ENCODE peak calls at places on chromosome 9, in eight cellular contexts. S, C, O, E, N, Q, X and F are unnamed samples. For H3K9me3, the result is how much of the 10 kb centered on the place peaks cover.

GRCh38 chr9:137417161-137418021 is 5.6 kb downstream of the EXD3 start:
- DNase-seq in S (no peak), C (no peak), O (peak), E (no peak), N (no peak), Q (no peak), X (no peak), F (no peak)

GRCh38 chr9:82466616-82467251 is 478.2 kb downstream of the SPATA31D1 start:
- DNase-seq in S (no peak), C (no peak), O (no peak), E (peak), N (no peak), Q (no peak), X (peak), F (no peak)

GRCh38 chr9:87701931-87702421 is 23.9 kb upstream of the CTSL start:
- DNase-seq in S (no peak), C (no peak), O (no peak), E (no peak), N (no peak), Q (no peak), X (peak), F (no peak)

GRCh38 chr9:129037767-129038098 is 1.3 kb downstream of the MIGA2 start:
- DNase-seq in S (no peak), C (no peak), O (no peak), E (no peak), N (no peak), Q (no peak), X (no peak), F (no peak)

GRCh38 chr9:137880976-137881530 is 3.5 kb downstream of the CACNA1B start:
- DNase-seq in S (no peak), C (no peak), O (no peak), E (no peak), N (no peak), Q (no peak), X (no peak), F (no peak)

GRCh38 chr9:116073826-116074225 is 79.8 kb upstream of the PAPPA start:
- DNase-seq in S (no peak), C (no peak), O (no peak), E (no peak), N (no peak), Q (no peak), X (peak), F (peak)

GRCh38 chr9:92944921-92945320 is 2.4 kb upstream of the FGD3 start:
- DNase-seq in S (no peak), C (no peak), O (no peak), E (no peak), N (no peak), Q (peak), X (no peak), F (peak)

GRCh38 chr9:137456864-137457405 is 2.2 kb downstream of the NSMF start:
- DNase-seq in S (no peak), C (peak), O (peak), E (peak), N (no peak), Q (no peak), X (no peak), F (no peak)

GRCh38 chr9:3571500-3571899 is 45.7 kb upstream of the RFX3 start:
- DNase-seq in S (no peak), C (no peak), O (no peak), E (no peak), N (no peak), Q (no peak), X (no peak), F (no peak)

GRCh38 chr9:34380511-34381315 is 4.0 kb upstream of the MYORG start:
- DNase-seq in S (peak), C (peak), O (peak), E (peak), N (no peak), Q (peak), X (peak), F (no peak)

GRCh38 chr9:94819161-94819677 is 92.7 kb downstream of the AOPEP start:
- DNase-seq in S (no peak), C (no peak), O (no peak), E (no peak), N (no peak), Q (no peak), X (peak), F (no peak)

GRCh38 chr9:33445389-33445881 is 2.0 kb downstream of the AQP3 start:
- DNase-seq in S (no peak), C (no peak), O (no peak), E (no peak), N (no peak), Q (no peak), X (no peak), F (peak)

GRCh38 chr9:137457406-137458193 is 1.5 kb downstream of the NSMF start:
- DNase-seq in S (no peak), C (peak), O (peak), E (peak), N (no peak), Q (peak), X (no peak), F (no peak)

GRCh38 chr9:93132287-93132927 is 1.6 kb downstream of the NINJ1 start:
- DNase-seq in S (peak), C (peak), O (peak), E (peak), N (no peak), Q (peak), X (no peak), F (peak)

GRCh38 chr9:114388764-114389375 is 1.1 kb upstream of the AKNA start:
- DNase-seq in S (no peak), C (no peak), O (no peak), E (no peak), N (no peak), Q (no peak), X (no peak), F (no peak)

GRCh38 chr9:37395663-37396062 is 26.8 kb upstream of the GRHPR start:
- DNase-seq in S (no peak), C (no peak), O (no peak), E (no peak), N (no peak), Q (no peak), X (no peak), F (no peak)

DNA sequence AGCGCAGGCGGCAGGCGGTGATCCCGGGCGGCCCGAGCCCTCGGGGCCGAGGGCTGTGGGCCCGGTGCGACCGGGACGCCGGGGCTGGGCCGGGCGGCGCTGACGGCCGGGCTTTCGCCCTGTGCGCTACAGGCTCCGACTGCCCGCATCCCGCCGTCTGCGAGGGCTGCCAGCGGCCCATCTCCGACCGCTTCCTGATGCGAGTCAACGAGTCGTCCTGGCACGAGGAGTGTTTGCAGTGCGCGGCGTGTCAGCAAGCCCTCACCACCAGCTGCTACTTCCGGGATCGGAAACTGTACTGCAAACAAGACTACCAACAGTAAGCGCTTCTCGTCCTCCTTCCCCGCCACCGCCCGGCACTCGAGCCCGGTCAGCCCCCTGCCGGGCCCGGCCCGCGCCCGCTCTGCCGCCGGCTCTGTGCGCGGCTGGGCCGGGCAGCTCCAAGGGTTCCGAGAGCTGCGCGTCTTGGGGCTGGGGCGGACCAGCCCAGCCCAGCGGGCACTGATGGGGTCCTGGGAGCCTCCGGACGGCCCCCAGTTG is 1.6 kb downstream of the LMX1B start:
- DNase-seq in S (no peak), C (no peak), O (no peak), E (peak), N (no peak), Q (no peak), X (no peak), F (peak)
- H3K4me3 ChIP-seq in S (no peak), C (peak), O (no peak), E (no peak), N (no peak), Q (peak), X (no peak), F (peak)

GRCh38 chr9:113042884-113043657 is 13.5 kb downstream of the ZFP37 start:
- DNase-seq in S (no peak), C (no peak), O (no peak), E (no peak), N (no peak), Q (no peak), X (peak), F (no peak)
- H3K9me3 ChIP-seq in S (under half), C (under half), O (under half), E (half or more), N (half or more), Q (half or more), X (half or more), F (half or more)

DNA sequence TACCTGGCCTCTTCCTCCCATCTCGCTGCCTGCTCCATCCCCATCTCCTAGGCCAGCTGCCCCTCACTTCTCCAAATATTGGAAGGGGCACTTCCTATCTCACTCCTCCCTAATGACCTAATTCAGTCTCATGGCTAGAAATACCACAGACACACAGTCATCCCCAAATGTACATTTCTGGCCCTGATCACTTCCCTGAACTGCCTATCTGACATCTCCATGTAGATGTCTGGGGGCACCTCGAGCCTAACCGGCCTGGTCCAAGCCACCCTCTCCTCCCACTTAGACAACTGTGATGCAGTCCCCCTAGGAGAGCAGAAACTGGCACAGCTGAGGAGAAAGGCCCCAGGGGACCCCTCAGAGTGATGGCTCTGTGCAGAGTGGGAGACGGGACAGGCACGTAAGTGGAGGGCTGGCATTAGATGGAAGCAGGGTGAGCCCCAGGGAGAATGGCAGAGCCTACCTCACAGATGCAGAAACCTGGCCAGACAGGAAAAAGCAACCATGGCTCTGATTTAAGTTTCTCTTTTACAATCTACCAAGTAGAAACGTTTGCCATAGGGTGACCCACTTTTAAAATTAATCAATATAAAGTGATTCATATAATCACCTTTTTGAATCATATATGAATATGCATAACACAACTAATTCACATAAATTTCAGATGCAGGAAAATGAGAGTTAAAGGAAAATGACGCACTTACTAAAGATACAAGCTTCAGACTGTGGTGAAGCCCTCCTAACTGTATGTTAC is 22.1 kb downstream of the CAMSAP1 start:
- DNase-seq in S (no peak), C (no peak), O (no peak), E (no peak), N (no peak), Q (no peak), X (no peak), F (no peak)
- H3K4me3 ChIP-seq in S (no peak), C (no peak), O (no peak), E (no peak), N (no peak), Q (no peak), X (no peak), F (no peak)

GRCh38 chr9:89791754-89792153 is 186.9 kb downstream of the GADD45G start:
- DNase-seq in S (no peak), C (no peak), O (no peak), E (no peak), N (no peak), Q (no peak), X (peak), F (no peak)
- H3K9me3 ChIP-seq in S (under half), C (under half), O (under half), E (under half), N (under half), Q (under half), X (under half), F (under half)

DNA sequence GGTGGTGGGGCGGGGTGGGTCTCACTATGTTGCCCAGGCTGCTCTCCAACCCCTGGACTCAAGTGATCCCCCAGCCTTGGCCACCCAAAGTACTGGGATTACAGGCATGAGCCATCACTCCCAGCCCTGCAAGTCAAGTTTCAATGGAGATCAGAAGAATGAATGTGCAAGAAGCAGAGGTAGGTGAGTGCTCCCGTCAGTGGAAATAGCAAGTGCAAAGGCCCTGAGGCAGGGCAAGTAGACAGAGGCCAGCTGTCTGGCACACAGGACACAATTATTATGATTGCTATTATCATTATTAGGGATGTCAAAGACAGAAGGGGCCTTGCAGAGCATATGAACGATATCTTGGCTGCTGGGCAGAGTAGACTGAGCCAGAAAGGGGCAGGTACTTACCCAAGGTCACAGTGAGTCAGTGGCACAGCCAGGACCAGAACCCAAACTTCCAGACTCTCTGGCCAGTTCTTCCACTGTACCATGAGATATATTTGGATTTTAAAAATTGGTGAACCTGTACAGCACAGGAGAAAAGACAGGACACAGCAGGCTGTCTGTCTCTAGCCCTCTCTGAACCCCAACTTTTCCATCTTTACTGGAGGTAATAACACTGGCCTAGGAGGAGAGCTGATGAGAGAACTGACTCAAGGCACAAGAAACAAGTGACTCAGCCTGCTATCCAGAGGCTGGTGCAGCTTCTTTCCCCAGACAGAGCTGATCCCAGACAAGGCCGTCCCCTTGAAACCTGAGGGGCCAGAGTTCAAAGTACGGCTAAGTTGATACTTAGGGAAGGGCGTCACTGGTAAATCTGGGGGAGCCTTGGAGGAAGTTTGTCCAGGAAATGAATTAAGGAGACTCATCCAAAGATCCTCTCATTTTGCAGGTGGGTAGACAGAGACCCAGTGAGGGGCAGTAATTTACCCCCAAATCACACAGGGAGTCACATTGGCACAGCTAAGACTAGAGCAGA is 1.4 kb downstream of the HDHD3 start:
- DNase-seq in S (no peak), C (no peak), O (no peak), E (peak), N (no peak), Q (no peak), X (no peak), F (no peak)
- H3K4me3 ChIP-seq in S (no peak), C (peak), O (no peak), E (peak), N (peak), Q (peak), X (no peak), F (peak)